ENCODE peak calls at places on chromosomes 3 and 15, in eight cellular contexts. One of them, this sample, is unnamed.

GRCh38 chr3:160401301-160402095 is 2.0 kb downstream of the SMC4 start:
- DNase-seq in GM12878: no peak
- DNase-seq in SJSA1: peak; percentile 75
- DNase-seq in heart right ventricle: peak; percentile 17
- DNase-seq in HepG2: peak; percentile 29
- DNase-seq in A549: no peak
- DNase-seq in cardiac muscle cell: peak; percentile 91
- DNase-seq in gastrocnemius medialis: no peak
- DNase-seq in this sample: no peak

GRCh38 chr3:35544976-35545375 is 94.3 kb upstream of the ARPP21 start:
- DNase-seq in GM12878: no peak
- DNase-seq in heart right ventricle: no peak
- DNase-seq in SJSA1: no peak
- DNase-seq in A549: no peak
- DNase-seq in HepG2: no peak
- DNase-seq in gastrocnemius medialis: no peak
- DNase-seq in cardiac muscle cell: no peak
- DNase-seq in this sample: no peak

GRCh38 chr3:15610083-15610482 is 8.5 kb downstream of the BTD start:
- DNase-seq in gastrocnemius medialis: peak; percentile 96
- DNase-seq in SJSA1: no peak
- DNase-seq in cardiac muscle cell: peak; percentile 91
- DNase-seq in A549: peak; percentile 64
- DNase-seq in HepG2: peak; percentile 63
- DNase-seq in heart right ventricle: no peak
- DNase-seq in GM12878: no peak
- DNase-seq in this sample: peak; percentile 74

GRCh38 chr3:150218236-150218635 is 189.9 kb upstream of the TSC22D2 start:
- DNase-seq in heart right ventricle: no peak
- DNase-seq in GM12878: no peak
- DNase-seq in A549: no peak
- DNase-seq in SJSA1: no peak
- DNase-seq in HepG2: no peak
- DNase-seq in gastrocnemius medialis: no peak
- DNase-seq in cardiac muscle cell: no peak
- DNase-seq in this sample: no peak

GRCh38 chr3:150761831-150762661 is 923 bp downstream of the SIAH2 start:
- DNase-seq in cardiac muscle cell: peak; percentile 60
- DNase-seq in gastrocnemius medialis: peak; percentile 55
- DNase-seq in HepG2: peak; percentile 36
- DNase-seq in heart right ventricle: peak; percentile 61
- DNase-seq in GM12878: no peak
- DNase-seq in SJSA1: peak; percentile 48
- DNase-seq in A549: peak; percentile 78
- DNase-seq in this sample: peak; percentile 74

GRCh38 chr3:176566757-176567156 is 630.5 kb downstream of the TBL1XR1 start:
- DNase-seq in cardiac muscle cell: no peak
- DNase-seq in A549: no peak
- DNase-seq in GM12878: no peak
- DNase-seq in SJSA1: no peak
- DNase-seq in HepG2: no peak
- DNase-seq in heart right ventricle: no peak
- DNase-seq in gastrocnemius medialis: no peak
- DNase-seq in this sample: no peak

GRCh38 chr3:116299646-116300081 is 145.6 kb downstream of the LSAMP start:
- DNase-seq in gastrocnemius medialis: no peak
- DNase-seq in cardiac muscle cell: no peak
- DNase-seq in A549: no peak
- DNase-seq in GM12878: peak; percentile 31
- DNase-seq in HepG2: no peak
- DNase-seq in SJSA1: no peak
- DNase-seq in heart right ventricle: no peak
- DNase-seq in this sample: no peak

GRCh38 chr3:143037867-143038266 is 36.5 kb downstream of the U2SURP start:
- DNase-seq in A549: no peak
- DNase-seq in heart right ventricle: no peak
- DNase-seq in gastrocnemius medialis: no peak
- DNase-seq in HepG2: no peak
- DNase-seq in SJSA1: no peak
- DNase-seq in GM12878: no peak
- DNase-seq in cardiac muscle cell: no peak
- DNase-seq in this sample: no peak

GRCh38 chr3:184788751-184789150 is 23.2 kb upstream of the VPS8 start:
- DNase-seq in cardiac muscle cell: no peak
- DNase-seq in SJSA1: no peak
- DNase-seq in HepG2: no peak
- DNase-seq in GM12878: no peak
- DNase-seq in gastrocnemius medialis: peak; percentile 41
- DNase-seq in A549: no peak
- DNase-seq in heart right ventricle: no peak
- DNase-seq in this sample: no peak

GRCh38 chr15:58677426-58677825 is 72.1 kb downstream of the ADAM10 start:
- DNase-seq in cardiac muscle cell: no peak
- DNase-seq in GM12878: no peak
- DNase-seq in gastrocnemius medialis: no peak
- DNase-seq in HepG2: no peak
- DNase-seq in A549: no peak
- DNase-seq in SJSA1: no peak
- DNase-seq in heart right ventricle: no peak
- DNase-seq in this sample: no peak

GRCh38 chr3:115930922-115931321 is 307.6 kb downstream of the GAP43 start:
- DNase-seq in gastrocnemius medialis: no peak
- DNase-seq in heart right ventricle: no peak
- DNase-seq in A549: no peak
- DNase-seq in SJSA1: no peak
- DNase-seq in cardiac muscle cell: no peak
- DNase-seq in HepG2: no peak
- DNase-seq in GM12878: peak; percentile 25
- DNase-seq in this sample: no peak

GRCh38 chr15:53535886-53536285 is 223.6 kb downstream of the WDR72 start:
- DNase-seq in SJSA1: no peak
- DNase-seq in heart right ventricle: no peak
- DNase-seq in A549: no peak
- DNase-seq in GM12878: no peak
- DNase-seq in cardiac muscle cell: no peak
- DNase-seq in HepG2: no peak
- DNase-seq in gastrocnemius medialis: no peak
- DNase-seq in this sample: no peak

GRCh38 chr3:8519156-8519555 is 17.5 kb downstream of the LMCD1 start:
- DNase-seq in SJSA1: no peak
- DNase-seq in A549: no peak
- DNase-seq in heart right ventricle: no peak
- DNase-seq in cardiac muscle cell: peak; percentile 95
- DNase-seq in GM12878: no peak
- DNase-seq in gastrocnemius medialis: no peak
- DNase-seq in HepG2: no peak
- DNase-seq in this sample: no peak

GRCh38 chr15:44711356-44712107 is at the start of gene B2M:
- DNase-seq in cardiac muscle cell: peak; percentile 97
- DNase-seq in SJSA1: peak; percentile 98
- DNase-seq in heart right ventricle: peak; percentile 95
- DNase-seq in A549: peak; percentile 71
- DNase-seq in gastrocnemius medialis: peak; percentile 97
- DNase-seq in GM12878: peak; percentile 94
- DNase-seq in HepG2: peak; percentile 92
- DNase-seq in this sample: peak; percentile 94
- H3K4me1 ChIP-seq in cardiac muscle cell: peaks cover 30% of the 10 kb centered on the region
- H3K4me1 ChIP-seq in SJSA1: peaks cover 24% of the 10 kb centered on the region
- H3K4me1 ChIP-seq in heart right ventricle: peaks cover 40% of the 10 kb centered on the region
- H3K4me1 ChIP-seq in A549: peaks cover 5% of the 10 kb centered on the region
- H3K4me1 ChIP-seq in gastrocnemius medialis: peaks cover 21% of the 10 kb centered on the region
- H3K4me1 ChIP-seq in GM12878: peaks cover 16% of the 10 kb centered on the region
- H3K4me1 ChIP-seq in HepG2: peaks cover 36% of the 10 kb centered on the region
- H3K4me1 ChIP-seq in this sample: peaks cover 4% of the 10 kb centered on the region

GRCh38 chr3:132164469-132165092 is 129.8 kb upstream of the CPNE4 start:
- DNase-seq in SJSA1: no peak
- DNase-seq in GM12878: no peak
- DNase-seq in HepG2: peak; percentile 4
- DNase-seq in cardiac muscle cell: peak; percentile 53
- DNase-seq in A549: peak; percentile 4
- DNase-seq in gastrocnemius medialis: no peak
- DNase-seq in heart right ventricle: no peak
- DNase-seq in this sample: no peak

DNA sequence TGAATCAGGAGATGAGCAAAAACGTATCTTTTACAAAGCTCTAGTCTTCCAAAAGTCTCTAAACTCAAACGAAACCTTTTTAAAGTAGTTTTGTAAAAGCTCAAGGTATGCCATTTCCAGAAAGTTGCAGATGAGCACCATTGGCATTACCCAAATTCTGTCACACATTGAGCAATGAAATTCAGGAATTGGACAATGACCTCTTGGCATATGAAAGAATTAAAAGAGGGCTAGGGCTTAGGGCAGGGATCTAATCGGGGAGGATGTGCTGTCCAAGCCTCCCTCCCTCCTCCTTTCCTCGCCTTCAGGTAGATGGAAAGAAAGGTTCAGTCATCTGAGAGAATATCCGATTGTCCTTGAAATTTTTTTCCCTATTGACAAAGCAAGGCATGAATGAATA is 133.1 kb upstream of the CPNE4 start:
- DNase-seq in HepG2: no peak
- DNase-seq in heart right ventricle: no peak
- DNase-seq in cardiac muscle cell: no peak
- DNase-seq in SJSA1: no peak
- DNase-seq in gastrocnemius medialis: no peak
- DNase-seq in A549: no peak
- DNase-seq in GM12878: no peak
- DNase-seq in this sample: no peak
- H3K4me1 ChIP-seq in HepG2: no peaks in the 10 kb centered on the region
- H3K4me1 ChIP-seq in heart right ventricle: no peaks in the 10 kb centered on the region
- H3K4me1 ChIP-seq in cardiac muscle cell: no peaks in the 10 kb centered on the region
- H3K4me1 ChIP-seq in SJSA1: no peaks in the 10 kb centered on the region
- H3K4me1 ChIP-seq in gastrocnemius medialis: no peaks in the 10 kb centered on the region
- H3K4me1 ChIP-seq in A549: peaks cover 24% of the 10 kb centered on the region
- H3K4me1 ChIP-seq in GM12878: no peaks in the 10 kb centered on the region
- H3K4me1 ChIP-seq in this sample: no peaks in the 10 kb centered on the region

DNA sequence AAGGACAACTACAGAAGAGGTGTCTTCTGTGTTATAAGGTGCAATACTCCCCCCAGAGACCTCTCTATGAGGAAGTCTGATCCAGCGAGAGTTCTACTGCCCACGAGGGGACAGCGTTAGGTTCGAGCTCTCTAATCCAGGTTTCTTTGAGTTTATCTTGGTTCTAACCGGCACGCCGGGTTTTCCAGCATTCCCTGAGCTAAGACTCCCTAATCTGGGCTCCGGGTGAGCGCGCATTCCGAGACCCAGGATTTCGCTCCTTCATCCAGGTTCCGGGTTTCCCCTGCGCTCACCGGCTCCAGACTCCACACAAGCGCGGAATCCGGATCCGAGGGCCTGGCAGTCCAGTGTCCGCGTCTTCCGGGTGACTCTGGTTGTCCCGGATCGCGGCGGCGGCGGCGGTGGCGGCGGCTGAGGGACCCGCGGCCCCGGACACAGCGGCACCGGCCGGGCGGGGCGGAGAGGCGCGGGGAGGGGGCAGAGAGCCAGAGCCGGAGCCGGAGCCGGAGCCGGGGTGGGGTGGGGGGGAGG is at the start of gene ZNF609:
- DNase-seq in HepG2: peak; percentile 84
- DNase-seq in cardiac muscle cell: peak; percentile 97
- DNase-seq in A549: peak; percentile 99
- DNase-seq in SJSA1: peak; percentile 95
- DNase-seq in GM12878: no peak
- DNase-seq in heart right ventricle: peak; percentile 96
- DNase-seq in gastrocnemius medialis: peak; percentile 91
- DNase-seq in this sample: peak; percentile 97
- H3K4me1 ChIP-seq in HepG2: peaks cover 63% of the 10 kb centered on the region
- H3K4me1 ChIP-seq in cardiac muscle cell: peaks cover 38% of the 10 kb centered on the region
- H3K4me1 ChIP-seq in A549: peaks cover 42% of the 10 kb centered on the region
- H3K4me1 ChIP-seq in SJSA1: peaks cover 21% of the 10 kb centered on the region
- H3K4me1 ChIP-seq in GM12878: peaks cover 50% of the 10 kb centered on the region
- H3K4me1 ChIP-seq in heart right ventricle: peaks cover 41% of the 10 kb centered on the region
- H3K4me1 ChIP-seq in gastrocnemius medialis: peaks cover 43% of the 10 kb centered on the region
- H3K4me1 ChIP-seq in this sample: peaks cover 55% of the 10 kb centered on the region

DNA sequence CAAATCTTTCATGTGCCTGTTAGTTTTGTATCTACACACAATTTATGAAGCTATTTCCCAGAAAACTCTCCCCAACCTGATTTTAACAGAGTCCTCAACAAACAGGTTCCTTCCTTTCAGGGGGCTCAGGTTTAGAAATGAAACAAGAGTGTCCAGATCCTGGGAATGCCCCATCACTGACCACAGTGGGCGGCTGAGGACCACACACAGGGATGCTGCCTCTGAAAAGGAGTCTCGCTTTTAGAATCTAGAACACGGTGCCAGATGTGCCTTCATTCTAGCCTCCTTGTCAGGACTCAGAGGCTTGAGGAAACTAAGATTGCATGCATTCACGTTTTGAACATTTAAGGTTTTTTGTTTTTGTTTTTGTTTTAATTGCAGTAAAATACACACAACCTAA is 115.0 kb downstream of the FOXB1 start:
- DNase-seq in gastrocnemius medialis: no peak
- DNase-seq in heart right ventricle: no peak
- DNase-seq in HepG2: no peak
- DNase-seq in GM12878: no peak
- DNase-seq in SJSA1: peak; percentile 54
- DNase-seq in A549: no peak
- DNase-seq in cardiac muscle cell: no peak
- DNase-seq in this sample: no peak
- H3K4me1 ChIP-seq in gastrocnemius medialis: no peaks in the 10 kb centered on the region
- H3K4me1 ChIP-seq in heart right ventricle: no peaks in the 10 kb centered on the region
- H3K4me1 ChIP-seq in HepG2: no peaks in the 10 kb centered on the region
- H3K4me1 ChIP-seq in GM12878: peaks cover 13% of the 10 kb centered on the region
- H3K4me1 ChIP-seq in SJSA1: peaks cover 36% of the 10 kb centered on the region
- H3K4me1 ChIP-seq in A549: no peaks in the 10 kb centered on the region
- H3K4me1 ChIP-seq in cardiac muscle cell: no peaks in the 10 kb centered on the region
- H3K4me1 ChIP-seq in this sample: no peaks in the 10 kb centered on the region

This sample was measured in psoas muscle.